ENCODE peak calls at places on chromosomes 13 and 19, in five cellular contexts. H, R, G, I and L are unnamed samples.

GRCh38 chr19:33906578-33907335 is 110.1 kb downstream of the KCTD15 start:
- DNase-seq in I (no peak), R (peak; percentile 1), G (no peak), H (peak; percentile 15), L (no peak)

GRCh38 chr19:37654118-37654517 is 1.1 kb downstream of the ZFP30 start:
- DNase-seq in H (peak; percentile 4), I (no peak), R (no peak), G (no peak), L (no peak)

GRCh38 chr19:6362351-6362801 is 1.0 kb downstream of the CLPP start:
- DNase-seq in H (no peak), R (no peak), I (no peak), G (no peak), L (no peak)

GRCh38 chr19:40116075-40116474 is 25.3 kb upstream of the ZNF780A start:
- DNase-seq in R (no peak), G (no peak), I (no peak), H (no peak), L (no peak)

GRCh38 chr19:11242864-11243797 is 3.7 kb downstream of the ANGPTL8 start:
- DNase-seq in G (peak; percentile 98), H (peak; percentile 99), I (peak; percentile 55), R (peak; percentile 42), L (no peak)

GRCh38 chr19:16447015-16447384 is 24.8 kb downstream of the EPS15L1 start:
- DNase-seq in G (no peak), I (peak; percentile 65), R (peak; percentile 58), H (peak; percentile 87), L (peak; percentile 54)

GRCh38 chr13:111168116-111168515 is 53.0 kb downstream of the ARHGEF7 start:
- DNase-seq in H (no peak), R (no peak), I (no peak), G (no peak), L (no peak)

GRCh38 chr19:3504723-3505122 is 1.4 kb upstream of the FZR1 start:
- DNase-seq in G (no peak), H (no peak), R (no peak), I (no peak), L (no peak)

GRCh38 chr13:71722206-71722605 is 144.8 kb downstream of the DACH1 start:
- DNase-seq in G (no peak), R (no peak), H (no peak), I (no peak), L (peak; percentile 32)

GRCh38 chr13:76693086-76693485 is 193.1 kb downstream of the KCTD12 start:
- DNase-seq in G (no peak), H (no peak), I (no peak), R (no peak), L (no peak)

GRCh38 chr19:14615628-14616027 is 32.7 kb downstream of the CLEC17A start:
- DNase-seq in R (no peak), I (no peak), H (no peak), G (no peak), L (no peak)

GRCh38 chr13:44230071-44230470 is 143.6 kb upstream of the SERP2 start:
- DNase-seq in H (no peak), G (no peak), R (no peak), I (no peak), L (no peak)

GRCh38 chr19:6947745-6948144 is 60.4 kb downstream of the ADGRE1 start:
- DNase-seq in H (peak; percentile 22), R (no peak), G (no peak), I (peak; percentile 60), L (peak; percentile 67)

GRCh38 chr13:91609353-91609752 is 210.9 kb downstream of the GPC5 start:
- DNase-seq in I (no peak), H (no peak), R (no peak), G (no peak), L (peak; percentile 56)

GRCh38 chr19:49845433-49845832 is 5.5 kb upstream of the PTOV1 start:
- DNase-seq in R (no peak), I (no peak), G (no peak), H (no peak), L (no peak)

GRCh38 chr13:77724092-77724491 is 26.6 kb downstream of the SLAIN1 start:
- DNase-seq in I (no peak), G (no peak), H (no peak), R (no peak), L (no peak)

GRCh38 chr19:3516675-3517207 is 10.6 kb downstream of the FZR1 start:
- DNase-seq in G (no peak), R (no peak), H (no peak), I (peak; percentile 35), L (no peak)

GRCh38 chr19:17883627-17884413 is 12.1 kb downstream of the SLC5A5 start:
- DNase-seq in R (no peak), G (no peak), H (no peak), I (no peak), L (no peak)

GRCh38 chr19:21638776-21639175 is 128.6 kb downstream of the ZNF100 start:
- DNase-seq in G (no peak), H (no peak), R (no peak), I (no peak), L (no peak)

GRCh38 chr19:48319647-48320537 is 5.5 kb upstream of the EMP3 start:
- DNase-seq in I (peak; percentile 94), G (no peak), H (peak; percentile 72), R (no peak), L (peak; percentile 79)

GRCh38 chr19:30878456-30878855 is 470.8 kb downstream of the TSHZ3 start:
- DNase-seq in G (peak; percentile 51), H (no peak), R (no peak), I (no peak), L (no peak)

GRCh38 chr13:47326061-47326460 is 429.2 kb upstream of the HTR2A start:
- DNase-seq in H (peak; percentile 37), G (no peak), I (no peak), R (peak; percentile 32), L (peak; percentile 57)